ENCODE peak calls at places on chromosomes 16 and 17, in four cellular contexts. One of them, this sample, is unnamed. For H3K4me1, the result is how much of the 10 kb centered on the place peaks cover.

GRCh38 chr17:7825206-7825980 is 8.6 kb upstream of the KDM6B start:
- DNase-seq in aorta: peak
- DNase-seq in ascending aorta: no peak
- DNase-seq in HCT116: no peak
- DNase-seq in this sample: peak

GRCh38 chr16:85928411-85928820 is 29.5 kb downstream of the IRF8 start:
- DNase-seq in aorta: no peak
- DNase-seq in HCT116: no peak
- DNase-seq in ascending aorta: peak
- DNase-seq in this sample: peak

GRCh38 chr16:70428178-70428998 is 10.5 kb downstream of the ST3GAL2 start:
- DNase-seq in aorta: peak
- DNase-seq in ascending aorta: peak
- DNase-seq in HCT116: peak
- DNase-seq in this sample: peak

GRCh38 chr17:41647940-41648410 is 23.6 kb upstream of the KRT17 start:
- DNase-seq in ascending aorta: peak
- DNase-seq in aorta: peak
- DNase-seq in HCT116: peak
- DNase-seq in this sample: peak

GRCh38 chr17:72008236-72008874 is 112.5 kb upstream of the SOX9 start:
- DNase-seq in aorta: no peak
- DNase-seq in ascending aorta: no peak
- DNase-seq in HCT116: no peak
- DNase-seq in this sample: no peak

GRCh38 chr16:84795338-84796053 is 24.3 kb upstream of the CRISPLD2 start:
- DNase-seq in HCT116: no peak
- DNase-seq in ascending aorta: no peak
- DNase-seq in aorta: peak
- DNase-seq in this sample: peak

GRCh38 chr16:84617068-84617630 is 729 bp downstream of the COTL1 start:
- DNase-seq in ascending aorta: no peak
- DNase-seq in aorta: peak
- DNase-seq in HCT116: no peak
- DNase-seq in this sample: peak

GRCh38 chr17:68705331-68706166 is 104.4 kb upstream of the FAM20A start:
- DNase-seq in HCT116: no peak
- DNase-seq in ascending aorta: no peak
- DNase-seq in aorta: no peak
- DNase-seq in this sample: peak

GRCh38 chr17:79033046-79033616 is 9.2 kb downstream of the C1QTNF1 start:
- DNase-seq in aorta: peak
- DNase-seq in ascending aorta: no peak
- DNase-seq in HCT116: no peak
- DNase-seq in this sample: no peak

GRCh38 chr17:57405486-57406072 is 149.3 kb downstream of the MSI2 start:
- DNase-seq in aorta: no peak
- DNase-seq in HCT116: no peak
- DNase-seq in ascending aorta: no peak
- DNase-seq in this sample: peak

GRCh38 chr17:74513987-74514631 is 17.2 kb downstream of the CD300LB start:
- DNase-seq in HCT116: peak
- DNase-seq in ascending aorta: no peak
- DNase-seq in aorta: no peak
- DNase-seq in this sample: peak

GRCh38 chr17:78940708-78941107 is 15.5 kb upstream of the TIMP2 start:
- DNase-seq in HCT116: no peak
- DNase-seq in aorta: no peak
- DNase-seq in ascending aorta: no peak
- DNase-seq in this sample: peak

GRCh38 chr16:11743308-11744074 is 834 bp upstream of the TXNDC11 start:
- DNase-seq in ascending aorta: peak
- DNase-seq in aorta: no peak
- DNase-seq in HCT116: peak
- DNase-seq in this sample: peak

GRCh38 chr16:4780235-4780634 is 7.9 kb downstream of the SEPTIN12 start:
- DNase-seq in ascending aorta: no peak
- DNase-seq in aorta: no peak
- DNase-seq in HCT116: no peak
- DNase-seq in this sample: no peak

GRCh38 chr16:27753563-27753962 is 203.6 kb downstream of the KATNIP start:
- DNase-seq in ascending aorta: no peak
- DNase-seq in aorta: no peak
- DNase-seq in HCT116: no peak
- DNase-seq in this sample: no peak

GRCh38 chr17:4939804-4940624 is at the start of the genes RNF167 and SLC25A11:
- DNase-seq in ascending aorta: peak
- DNase-seq in HCT116: peak
- DNase-seq in aorta: peak
- DNase-seq in this sample: peak

GRCh38 chr17:4939554-4939803 is 367 bp downstream of the SLC25A11 start:
- DNase-seq in HCT116: no peak
- DNase-seq in ascending aorta: no peak
- DNase-seq in aorta: peak
- DNase-seq in this sample: no peak

GRCh38 chr17:4942760-4943508 is 2.9 kb downstream of the RNF167 start:
- DNase-seq in aorta: no peak
- DNase-seq in ascending aorta: no peak
- DNase-seq in HCT116: no peak
- DNase-seq in this sample: no peak

GRCh38 chr17:4940625-4941021 is 555 bp downstream of the RNF167 start:
- DNase-seq in ascending aorta: no peak
- DNase-seq in aorta: no peak
- DNase-seq in HCT116: no peak
- DNase-seq in this sample: no peak

DNA sequence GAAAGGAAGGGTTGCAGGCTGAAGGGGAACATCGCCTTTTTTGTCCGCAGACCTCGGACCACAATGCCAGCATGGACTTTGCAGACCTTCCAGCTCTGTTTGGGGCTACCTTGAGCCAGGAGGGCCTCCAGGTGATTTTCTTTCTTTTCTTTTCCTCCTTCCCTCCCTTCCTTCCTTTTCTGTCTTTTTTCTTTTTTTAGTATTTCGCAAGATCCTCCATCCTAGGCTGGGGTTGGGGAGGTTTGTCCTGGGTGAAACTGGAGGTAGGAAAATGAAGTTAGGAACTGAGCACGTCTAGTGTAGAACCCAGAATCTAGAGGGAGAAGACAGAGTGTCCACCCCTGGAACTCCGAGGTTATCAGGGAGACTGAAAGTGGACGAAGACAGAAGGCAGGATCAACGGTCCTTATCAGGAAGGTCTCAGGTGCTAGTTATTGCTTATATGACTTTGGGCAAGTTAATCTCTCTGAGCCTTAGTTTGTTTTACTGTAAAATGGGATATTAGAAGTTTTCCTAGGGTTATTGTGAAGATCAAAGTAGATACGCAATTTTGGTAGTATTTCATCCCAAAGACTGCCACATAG is 1.1 kb downstream of the RNF167 start:
- DNase-seq in aorta: no peak
- DNase-seq in ascending aorta: no peak
- DNase-seq in HCT116: no peak
- DNase-seq in this sample: no peak
- H3K4me1 ChIP-seq in aorta: under half
- H3K4me1 ChIP-seq in ascending aorta: under half
- H3K4me1 ChIP-seq in HCT116: under half
- H3K4me1 ChIP-seq in this sample: under half

GRCh38 chr17:50426814-50427787 is 1.1 kb downstream of the ACSF2 start:
- DNase-seq in ascending aorta: no peak
- DNase-seq in HCT116: peak
- DNase-seq in aorta: no peak
- DNase-seq in this sample: peak

GRCh38 chr17:50425682-50426471 is at the start of gene ACSF2:
- DNase-seq in ascending aorta: peak
- DNase-seq in HCT116: no peak
- DNase-seq in aorta: peak
- DNase-seq in this sample: peak

GRCh38 chr17:50425001-50425681 is 877 bp upstream of the ACSF2 start:
- DNase-seq in ascending aorta: no peak
- DNase-seq in aorta: no peak
- DNase-seq in HCT116: no peak
- DNase-seq in this sample: no peak

GRCh38 chr17:50424246-50425000 is 1.6 kb upstream of the ACSF2 start:
- DNase-seq in aorta: no peak
- DNase-seq in ascending aorta: no peak
- DNase-seq in HCT116: no peak
- DNase-seq in this sample: peak

DNA sequence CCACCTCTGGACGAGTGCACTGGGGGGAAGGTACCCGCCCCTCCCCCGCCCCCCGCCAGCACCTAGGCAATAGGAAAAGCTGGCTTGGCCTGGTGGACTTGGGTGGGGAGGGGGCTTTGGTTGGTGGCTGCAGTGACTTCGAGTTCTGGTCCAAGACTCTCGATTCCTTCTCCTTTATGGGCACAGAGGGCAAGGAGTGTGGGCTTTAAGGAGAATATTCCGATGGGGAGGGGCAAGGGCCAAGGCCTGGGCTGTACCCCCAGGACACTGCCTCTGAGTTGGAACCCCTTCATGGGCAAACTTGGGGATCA is 409 bp downstream of the ACSF2 start:
- DNase-seq in HCT116: no peak
- DNase-seq in aorta: no peak
- DNase-seq in ascending aorta: no peak
- DNase-seq in this sample: no peak
- H3K4me1 ChIP-seq in HCT116: under half
- H3K4me1 ChIP-seq in aorta: under half
- H3K4me1 ChIP-seq in ascending aorta: under half
- H3K4me1 ChIP-seq in this sample: under half

DNA sequence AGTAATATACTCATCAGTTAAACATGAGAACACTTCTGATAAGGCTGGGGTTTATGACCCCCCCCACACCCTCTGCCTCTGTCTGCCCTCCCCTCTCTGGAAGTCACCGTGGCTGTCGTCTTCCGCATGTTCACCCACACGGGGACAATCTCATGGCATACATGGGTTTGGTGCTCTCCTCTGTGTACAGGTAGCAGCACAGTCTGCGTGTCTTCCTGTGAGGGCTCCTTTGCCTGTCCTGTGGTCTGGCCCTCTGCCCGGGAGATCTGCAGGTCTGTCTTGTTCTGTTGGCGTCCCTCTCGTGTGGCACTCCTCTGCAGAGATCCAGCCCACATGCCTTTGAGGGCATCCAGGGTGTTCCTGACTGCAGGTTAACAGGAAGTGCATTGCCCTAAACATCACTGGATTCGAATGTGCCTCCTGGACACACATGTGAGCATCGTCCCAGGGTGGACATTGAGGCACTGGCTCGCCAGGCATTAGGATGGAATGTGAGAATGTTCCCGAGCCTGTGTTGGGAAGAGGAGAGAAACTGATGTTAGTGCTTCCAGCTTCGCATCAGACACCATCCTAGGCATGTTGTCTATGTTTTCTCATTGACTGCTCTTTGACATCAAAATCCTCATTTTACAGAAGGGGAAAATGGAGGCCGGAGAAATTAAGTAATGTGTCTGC is 54.5 kb downstream of the NKD1 start:
- DNase-seq in HCT116: no peak
- DNase-seq in ascending aorta: no peak
- DNase-seq in aorta: peak
- DNase-seq in this sample: no peak
- H3K4me1 ChIP-seq in HCT116: under half
- H3K4me1 ChIP-seq in ascending aorta: half or more
- H3K4me1 ChIP-seq in aorta: under half
- H3K4me1 ChIP-seq in this sample: under half

GRCh38 chr16:47058295-47059086 is 85.0 kb upstream of the DNAJA2 start:
- DNase-seq in aorta: peak
- DNase-seq in HCT116: no peak
- DNase-seq in ascending aorta: no peak
- DNase-seq in this sample: no peak
- H3K4me1 ChIP-seq in aorta: under half
- H3K4me1 ChIP-seq in HCT116: under half
- H3K4me1 ChIP-seq in ascending aorta: under half
- H3K4me1 ChIP-seq in this sample: under half

GRCh38 chr16:71562552-71562951 is 14.3 kb downstream of the TAT start:
- DNase-seq in aorta: no peak
- DNase-seq in ascending aorta: no peak
- DNase-seq in HCT116: no peak
- DNase-seq in this sample: no peak

GRCh38 chr16:71557954-71558582 is 18.8 kb downstream of the TAT start:
- DNase-seq in ascending aorta: no peak
- DNase-seq in HCT116: no peak
- DNase-seq in aorta: no peak
- DNase-seq in this sample: no peak

GRCh38 chr16:71555230-71555891 is 21.5 kb downstream of the TAT start:
- DNase-seq in ascending aorta: no peak
- DNase-seq in aorta: no peak
- DNase-seq in HCT116: no peak
- DNase-seq in this sample: no peak

GRCh38 chr16:71557299-71557698 is 19.6 kb downstream of the TAT start:
- DNase-seq in ascending aorta: no peak
- DNase-seq in HCT116: no peak
- DNase-seq in aorta: no peak
- DNase-seq in this sample: no peak

DNA sequence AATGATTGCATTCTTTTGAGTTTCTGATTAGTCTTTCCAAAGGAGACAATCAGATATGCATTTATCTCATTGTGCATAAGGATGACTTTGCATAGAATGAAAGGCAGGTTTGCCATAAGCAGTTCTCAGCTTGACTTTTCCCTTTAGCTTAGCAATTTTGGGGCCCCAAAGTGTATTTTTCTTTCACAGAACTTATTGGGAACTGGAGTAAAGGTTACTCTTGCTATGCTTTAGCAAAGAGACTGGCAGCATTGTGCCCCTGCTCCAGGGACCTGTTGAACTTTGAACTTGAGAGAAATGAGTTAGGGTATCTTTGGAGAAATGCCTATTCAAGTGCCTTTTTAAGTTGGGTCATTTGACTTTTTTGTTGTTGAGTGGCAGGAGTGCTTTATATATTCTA is 17.0 kb downstream of the TAT start:
- DNase-seq in HCT116: no peak
- DNase-seq in aorta: no peak
- DNase-seq in ascending aorta: no peak
- DNase-seq in this sample: no peak
- H3K4me1 ChIP-seq in HCT116: under half
- H3K4me1 ChIP-seq in aorta: under half
- H3K4me1 ChIP-seq in ascending aorta: under half
- H3K4me1 ChIP-seq in this sample: under half

DNA sequence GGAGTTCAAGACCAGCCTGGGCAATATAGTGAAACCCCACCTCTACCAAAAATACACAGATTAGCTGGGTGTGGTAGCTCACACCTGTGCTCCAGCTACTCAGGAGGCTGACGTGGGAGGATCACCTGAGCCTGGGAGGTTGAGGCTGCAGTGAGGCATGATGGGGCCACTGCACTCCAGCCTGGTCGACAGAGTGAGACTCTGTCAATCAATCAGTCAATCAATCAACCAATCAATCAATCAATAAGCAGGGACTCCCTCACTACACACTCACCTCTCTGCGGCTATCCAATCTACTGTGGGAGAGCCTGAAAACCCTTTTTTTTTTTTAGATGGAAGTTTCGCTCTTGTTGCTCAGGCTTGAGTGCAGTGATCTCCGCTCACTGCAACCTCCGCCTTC is 31.6 kb downstream of the CPSF4L start:
- DNase-seq in ascending aorta: no peak
- DNase-seq in HCT116: no peak
- DNase-seq in aorta: no peak
- DNase-seq in this sample: no peak
- H3K4me1 ChIP-seq in ascending aorta: under half
- H3K4me1 ChIP-seq in HCT116: under half
- H3K4me1 ChIP-seq in aorta: under half
- H3K4me1 ChIP-seq in this sample: under half

This sample was measured in mesenchymal stem cell.